ENCODE peak calls at places on chromosomes 7 and 10, in seven cellular contexts. P is GM23338, O is neural progenitor cell, D is PC-3, M is MM.1S, J is GM23248, G is HCT116. B is an unnamed sample.

GRCh38 chr10:27099916-27100799 is at the start of gene ANKRD26:
- DNase-seq in G (peak; percentile 94), M (peak; percentile 99), J (peak; percentile 100), O (peak; percentile 100), D (peak; percentile 98), P (peak; percentile 98), B (peak; percentile 99)

GRCh38 chr10:102565793-102566192 is 62.0 kb downstream of the SUFU start:
- DNase-seq in P (peak; percentile 97), J (no peak), M (no peak), D (no peak), O (peak; percentile 85), G (no peak), B (no peak)

GRCh38 chr7:92794386-92794785 is 42.0 kb downstream of the CDK6 start:
- DNase-seq in G (no peak), P (no peak), D (no peak), O (no peak), M (no peak), J (no peak), B (no peak)

GRCh38 chr7:131212114-131212513 is 115.6 kb upstream of the MKLN1 start:
- DNase-seq in J (no peak), G (no peak), P (peak; percentile 86), O (peak; percentile 69), D (no peak), M (no peak), B (peak; percentile 55)

GRCh38 chr10:47033081-47033480 is 121.9 kb downstream of the PTPN20 start:
- DNase-seq in O (no peak), P (no peak), G (no peak), M (no peak), D (no peak), J (no peak), B (no peak)

GRCh38 chr10:123995461-123996131 is 97.8 kb downstream of the CHST15 start:
- DNase-seq in J (peak; percentile 90), P (peak; percentile 81), D (peak; percentile 76), M (peak; percentile 77), O (peak; percentile 75), G (peak; percentile 67), B (peak; percentile 77)

GRCh38 chr10:79148452-79149344 is 79.9 kb downstream of the ZMIZ1 start:
- DNase-seq in P (no peak), J (peak; percentile 93), O (peak; percentile 58), M (no peak), D (peak; percentile 99), G (no peak), B (peak; percentile 46)

GRCh38 chr7:99379043-99379577 is 4.6 kb downstream of the ARPC1B start:
- DNase-seq in O (no peak), J (peak; percentile 98), G (no peak), P (no peak), M (peak; percentile 65), D (peak; percentile 15), B (peak; percentile 61)

GRCh38 chr10:102280397-102281015 is 35.2 kb downstream of the GBF1 start:
- DNase-seq in M (no peak), G (no peak), O (no peak), D (no peak), J (peak; percentile 15), P (no peak), B (no peak)

GRCh38 chr10:88289342-88289741 is 293.8 kb downstream of the RNLS start:
- DNase-seq in O (no peak), J (peak; percentile 47), D (no peak), M (no peak), G (no peak), P (no peak), B (no peak)

GRCh38 chr10:79984851-79985250 is 35.9 kb upstream of the SFTPD start:
- DNase-seq in D (peak; percentile 100), M (no peak), G (peak; percentile 48), P (no peak), O (no peak), J (no peak), B (peak; percentile 63)

GRCh38 chr10:7193369-7193768 is 217.5 kb downstream of the SFMBT2 start:
- DNase-seq in P (no peak), G (no peak), J (no peak), M (no peak), O (no peak), D (no peak), B (no peak)

GRCh38 chr7:140726304-140726703 is 29.8 kb downstream of the NDUFB2 start:
- DNase-seq in J (peak; percentile 32), G (peak; percentile 7), D (peak; percentile 34), M (peak; percentile 19), P (peak; percentile 55), O (peak; percentile 17), B (peak; percentile 10)

GRCh38 chr7:131327049-131327625 is 539 bp upstream of the MKLN1 start:
- DNase-seq in G (peak; percentile 19), J (peak; percentile 86), M (no peak), D (peak; percentile 65), P (peak; percentile 72), O (no peak), B (peak; percentile 67)

GRCh38 chr10:99412100-99412499 is 18.3 kb downstream of the GOT1 start:
- DNase-seq in P (peak; percentile 16), M (no peak), G (no peak), J (no peak), D (peak; percentile 40), O (no peak), B (peak; percentile 69)

GRCh38 chr7:26500749-26501352 is 209.2 kb downstream of the SNX10 start:
- DNase-seq in O (peak; percentile 44), M (peak; percentile 51), D (peak; percentile 58), G (peak; percentile 15), P (peak; percentile 63), J (peak; percentile 60), B (peak; percentile 23)

GRCh38 chr7:154497751-154498150 is 445.6 kb downstream of the DPP6 start:
- DNase-seq in J (no peak), P (no peak), G (no peak), O (no peak), M (no peak), D (no peak), B (no peak)

GRCh38 chr7:84549409-84549808 is 354.8 kb upstream of the SEMA3A start:
- DNase-seq in P (no peak), M (no peak), J (no peak), O (no peak), G (no peak), D (no peak), B (no peak)

GRCh38 chr7:6402041-6402440 is 45.7 kb downstream of the DAGLB start:
- DNase-seq in J (no peak), D (no peak), G (no peak), P (no peak), O (no peak), M (no peak), B (no peak)

GRCh38 chr7:123865517-123866117 is 20.6 kb downstream of the HYAL4 start:
- DNase-seq in J (peak; percentile 66), G (peak; percentile 49), M (peak; percentile 79), O (peak; percentile 58), D (peak; percentile 78), P (peak; percentile 84), B (peak; percentile 81)

GRCh38 chr10:71272122-71272771 is 46.8 kb upstream of the SLC29A3 start:
- DNase-seq in O (no peak), G (no peak), D (peak; percentile 69), J (peak; percentile 81), M (no peak), P (no peak), B (no peak)

DNA sequence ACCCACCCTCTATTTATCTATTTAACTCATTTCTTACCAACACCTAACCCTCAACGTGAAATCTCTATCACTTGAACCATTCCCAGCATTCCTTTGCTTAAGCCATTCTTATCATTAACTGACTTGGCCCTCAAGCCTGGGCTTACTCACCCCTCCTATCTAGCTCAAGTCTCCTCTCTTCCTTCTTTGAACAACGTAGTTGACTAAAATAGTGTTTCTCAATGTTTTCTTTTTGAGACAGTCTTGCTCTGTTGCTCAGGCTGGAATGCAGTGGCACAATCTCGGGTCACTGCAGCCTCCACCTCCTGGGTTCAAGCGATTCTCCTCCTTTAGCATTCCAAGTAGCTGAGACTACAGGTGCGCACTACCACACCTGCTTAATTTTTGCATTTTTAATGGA is 7.0 kb downstream of the ANXA7 start:
- DNase-seq in D (no peak), P (no peak), M (no peak), G (no peak), O (no peak), J (no peak), B (no peak)
- TF ChIP-seq EZH2phosphoT487 in D (no peak), P (no peak), M (no peak), G (no peak), O (no peak), J (no peak), B (no peak)

DNA sequence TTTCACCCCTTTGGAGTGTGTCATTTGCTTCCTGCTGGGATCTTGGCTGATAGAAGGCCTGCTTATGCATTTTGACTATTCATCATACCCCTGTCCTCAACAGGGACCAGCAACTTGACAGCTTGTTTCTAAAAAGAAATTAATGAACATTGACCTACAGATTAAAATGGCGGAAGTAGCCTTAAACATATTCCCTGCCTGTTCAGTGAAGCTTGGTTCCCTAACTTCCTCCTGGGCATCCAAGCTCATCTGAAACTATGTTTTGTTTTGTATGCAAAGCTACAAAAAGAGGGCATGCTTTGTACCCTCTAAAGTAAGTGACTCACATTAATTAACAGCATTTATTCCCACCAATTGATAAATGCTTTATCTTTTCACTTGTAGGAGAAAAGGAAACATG is 26.8 kb upstream of the CDK14 start:
- DNase-seq in P (no peak), G (no peak), J (no peak), M (no peak), O (no peak), D (no peak), B (no peak)
- H3K4me3 ChIP-seq in P (no peak overlapping the region), G (no peak overlapping the region), J (no peak overlapping the region), M (no peak overlapping the region), O (no peak overlapping the region), D (no peak overlapping the region), B (no peak overlapping the region)

GRCh38 chr7:97027427-97028234 is 3.0 kb upstream of the DLX5 start:
- DNase-seq in M (peak; percentile 75), D (peak; percentile 83), O (peak; percentile 87), G (peak; percentile 38), P (peak; percentile 91), J (peak; percentile 90), B (peak; percentile 90)
- TF ChIP-seq EZH2 in M (no peak), D (no peak), O (no peak), G (no peak), P (peak; percentile 96), J (no peak), B (no peak)

GRCh38 chr7:43137811-43138210 is 25.4 kb downstream of the HECW1 start:
- DNase-seq in D (no peak), M (no peak), P (no peak), J (peak; percentile 56), O (no peak), G (no peak), B (no peak)

GRCh38 chr7:43130347-43130746 is 17.9 kb downstream of the HECW1 start:
- DNase-seq in P (no peak), D (no peak), G (no peak), M (no peak), O (no peak), J (no peak), B (no peak)

GRCh38 chr7:43138710-43139601 is 26.5 kb downstream of the HECW1 start:
- DNase-seq in D (no peak), P (peak; percentile 67), G (no peak), M (no peak), O (peak; percentile 60), J (peak; percentile 19), B (no peak)

GRCh38 chr7:43136064-43136463 is 23.6 kb downstream of the HECW1 start:
- DNase-seq in G (no peak), P (no peak), J (no peak), M (no peak), O (no peak), D (no peak), B (no peak)

DNA sequence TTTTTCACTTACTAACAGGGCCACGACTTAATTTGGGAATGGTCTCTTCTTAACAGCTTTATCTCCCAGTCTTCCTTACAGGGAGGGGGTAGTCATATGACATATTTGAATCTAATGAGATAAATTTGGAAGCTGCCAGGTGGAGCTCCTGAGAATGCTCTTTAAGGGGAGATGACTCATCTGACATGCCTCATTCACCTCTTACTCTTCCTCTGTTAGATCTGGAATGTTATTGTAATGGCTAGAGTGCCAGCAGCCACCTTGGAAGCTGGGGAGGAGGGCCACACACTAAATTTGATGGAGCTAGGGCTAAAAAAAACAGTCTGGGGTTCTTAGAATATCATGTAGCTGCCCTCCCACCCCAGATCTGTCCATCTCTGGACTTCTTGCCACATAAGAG is 22.7 kb downstream of the HECW1 start:
- DNase-seq in D (peak; percentile 64), M (no peak), J (peak; percentile 30), G (peak; percentile 48), O (no peak), P (peak; percentile 82), B (no peak)
- TF ChIP-seq EZH2phosphoT487 in D (no peak), M (no peak), J (no peak), G (no peak), O (no peak), P (no peak), B (no peak)

B was measured in hepatocyte.